ENCODE peak calls at places on chromosomes 11 and 22, in ten cellular contexts. W, Z, B, A, T, H, O, P, N and I are unnamed samples.

GRCh38 chr11:64967376-64967775 is 4.5 kb downstream of the MAJIN start:
- DNase-seq in W (no peak), Z (no peak), B (no peak), A (no peak), T (no peak), H (no peak), O (no peak), P (no peak), N (no peak), I (no peak)

GRCh38 chr11:14118047-14118446 is 155.5 kb downstream of the SPON1 start:
- DNase-seq in W (no peak), Z (no peak), B (no peak), A (peak), T (peak), H (no peak), O (no peak), P (no peak), N (no peak), I (no peak)

GRCh38 chr22:43923191-43923590 is 414 bp upstream of the PNPLA3 start:
- DNase-seq in W (no peak), Z (no peak), B (no peak), A (no peak), T (no peak), H (no peak), O (peak), P (no peak), N (no peak), I (no peak)

GRCh38 chr11:60514055-60514454 is 1.1 kb upstream of the MS4A13 start:
- DNase-seq in W (no peak), Z (no peak), B (no peak), A (no peak), T (peak), H (no peak), O (no peak), P (no peak), N (no peak), I (no peak)

GRCh38 chr11:120565436-120566155 is 54.0 kb downstream of the GRIK4 start:
- DNase-seq in W (no peak), Z (no peak), B (no peak), A (no peak), T (no peak), H (no peak), O (no peak), P (no peak), N (no peak), I (no peak)

GRCh38 chr22:35889071-35889470 is 139.6 kb downstream of the RBFOX2 start:
- DNase-seq in W (no peak), Z (no peak), B (no peak), A (no peak), T (no peak), H (no peak), O (no peak), P (no peak), N (no peak), I (no peak)

GRCh38 chr11:48169706-48170105 is 46.9 kb upstream of the OR4B1 start:
- DNase-seq in W (no peak), Z (no peak), B (no peak), A (no peak), T (no peak), H (no peak), O (no peak), P (no peak), N (no peak), I (no peak)

GRCh38 chr11:110858556-110858921 is 146.3 kb upstream of the ARHGAP20 start:
- DNase-seq in W (no peak), Z (peak), B (no peak), A (no peak), T (no peak), H (no peak), O (peak), P (no peak), N (no peak), I (peak)

GRCh38 chr11:69593851-69594250 is 47.1 kb upstream of the CCND1 start:
- DNase-seq in W (no peak), Z (no peak), B (no peak), A (no peak), T (no peak), H (no peak), O (no peak), P (no peak), N (no peak), I (no peak)

GRCh38 chr11:69868003-69868865 is 49.0 kb upstream of the FGF3 start:
- DNase-seq in W (no peak), Z (no peak), B (no peak), A (no peak), T (no peak), H (no peak), O (no peak), P (no peak), N (no peak), I (no peak)

GRCh38 chr11:15889353-15889752 is 467.0 kb downstream of the SOX6 start:
- DNase-seq in W (no peak), Z (no peak), B (no peak), A (no peak), T (no peak), H (no peak), O (no peak), P (no peak), N (no peak), I (no peak)

GRCh38 chr11:14907411-14908213 is 15.6 kb upstream of the CYP2R1 start:
- DNase-seq in W (no peak), Z (no peak), B (no peak), A (peak), T (peak), H (peak), O (peak), P (peak), N (peak), I (peak)

GRCh38 chr11:45410391-45411215 is 124.5 kb upstream of the SYT13 start:
- DNase-seq in W (no peak), Z (no peak), B (no peak), A (no peak), T (peak), H (no peak), O (no peak), P (no peak), N (no peak), I (no peak)

GRCh38 chr22:21839765-21840140 is 27.7 kb downstream of the MAPK1 start:
- DNase-seq in W (no peak), Z (no peak), B (no peak), A (no peak), T (no peak), H (no peak), O (no peak), P (no peak), N (no peak), I (no peak)